ENCODE peak calls at places on chromosomes 2 and 18, in ten cellular contexts. B is H54; O is M059J; G is activated naive CD4-positive, alpha-beta T cell; F is endothelial cell; R is memory B cell; N is NCI-H446; S is foreskin fibroblast; V is MM.1S; A is aorta. W is an unnamed sample.

GRCh38 chr2:217852812-217853211 is 150.0 kb downstream of the TNS1 start:
- DNase-seq in B (no peak), O (no peak), G (no peak), F (no peak), R (no peak), N (no peak), S (no peak), V (no peak), A (peak; percentile 59), W (no peak)

GRCh38 chr2:150479075-150479915 is 8.2 kb downstream of the RND3 start:
- DNase-seq in B (no peak), O (peak; percentile 51), G (no peak), F (no peak), R (no peak), N (no peak), S (no peak), V (no peak), A (no peak), W (peak; percentile 71)

GRCh38 chr2:219500135-219500534 is 1.4 kb downstream of the GMPPA start:
- DNase-seq in B (no peak), O (peak; percentile 47), G (no peak), F (no peak), R (no peak), N (peak; percentile 19), S (no peak), V (no peak), A (no peak), W (no peak)

GRCh38 chr18:30970201-30970816 is 72.2 kb downstream of the DSC3 start:
- DNase-seq in B (no peak), O (peak; percentile 26), G (no peak), F (peak; percentile 9), R (no peak), N (peak; percentile 11), S (no peak), V (peak; percentile 27), A (no peak), W (peak; percentile 62)

GRCh38 chr2:151810506-151810905 is 17.7 kb downstream of the ARL5A start:
- DNase-seq in B (no peak), O (no peak), G (no peak), F (no peak), R (no peak), N (no peak), S (no peak), V (no peak), A (no peak), W (no peak)

GRCh38 chr2:188369365-188369764 is 77.7 kb downstream of the GULP1 start:
- DNase-seq in B (peak; percentile 23), O (peak; percentile 66), G (no peak), F (peak; percentile 35), R (no peak), N (peak; percentile 66), S (peak; percentile 39), V (peak; percentile 58), A (no peak), W (peak; percentile 49)

GRCh38 chr2:59425292-59425691 is 1128.2 kb downstream of the BCL11A start:
- DNase-seq in B (no peak), O (no peak), G (no peak), F (no peak), R (no peak), N (no peak), S (no peak), V (no peak), A (no peak), W (peak; percentile 67)

GRCh38 chr2:105100064-105100840 is 62.4 kb downstream of the MRPS9 start:
- DNase-seq in B (no peak), O (no peak), G (no peak), F (no peak), R (no peak), N (no peak), S (no peak), V (peak; percentile 85), A (no peak), W (no peak)

GRCh38 chr2:105143467-105144127 is 97.9 kb upstream of the GPR45 start:
- DNase-seq in B (peak; percentile 42), O (no peak), G (no peak), F (peak; percentile 22), R (no peak), N (no peak), S (no peak), V (peak; percentile 41), A (no peak), W (peak; percentile 16)

GRCh38 chr2:203673933-203674332 is 32.5 kb upstream of the CD28 start:
- DNase-seq in B (no peak), O (peak; percentile 57), G (no peak), F (no peak), R (no peak), N (no peak), S (peak; percentile 74), V (peak; percentile 96), A (no peak), W (no peak)

GRCh38 chr2:102147935-102148334 is 5.4 kb downstream of the IL1R1 start:
- DNase-seq in B (no peak), O (peak; percentile 40), G (no peak), F (no peak), R (no peak), N (no peak), S (no peak), V (no peak), A (no peak), W (peak; percentile 33)

GRCh38 chr2:240963065-240963375 is 35.4 kb upstream of the SNED1 start:
- DNase-seq in B (no peak), O (no peak), G (no peak), F (no peak), R (no peak), N (no peak), S (no peak), V (no peak), A (peak; percentile 68), W (no peak)

GRCh38 chr2:77746780-77747179 is 224.6 kb upstream of the LRRTM4 start:
- DNase-seq in B (no peak), O (no peak), G (no peak), F (no peak), R (no peak), N (no peak), S (no peak), V (no peak), A (no peak), W (no peak)

GRCh38 chr2:239152916-239153305 is 247.9 kb downstream of the HDAC4 start:
- DNase-seq in B (no peak), O (no peak), G (no peak), F (no peak), R (no peak), N (no peak), S (no peak), V (no peak), A (peak; percentile 20), W (no peak)

GRCh38 chr2:150532883-150533282 is 45.4 kb upstream of the RND3 start:
- DNase-seq in B (no peak), O (peak; percentile 73), G (no peak), F (no peak), R (no peak), N (no peak), S (no peak), V (no peak), A (no peak), W (peak; percentile 37)

GRCh38 chr2:100482741-100483140 is 12.5 kb downstream of the NMS start:
- DNase-seq in B (no peak), O (no peak), G (no peak), F (no peak), R (no peak), N (no peak), S (no peak), V (no peak), A (no peak), W (no peak)

GRCh38 chr2:135091681-135092080 is 39.6 kb downstream of the RAB3GAP1 start:
- DNase-seq in B (no peak), O (no peak), G (no peak), F (no peak), R (no peak), N (no peak), S (no peak), V (no peak), A (no peak), W (no peak)

GRCh38 chr2:218079943-218080913 is 11.2 kb downstream of the RUFY4 start:
- DNase-seq in B (no peak), O (no peak), G (no peak), F (no peak), R (no peak), N (no peak), S (no peak), V (no peak), A (no peak), W (no peak)

GRCh38 chr18:2958819-2959298 is 54.1 kb downstream of the LPIN2 start:
- DNase-seq in B (no peak), O (no peak), G (no peak), F (no peak), R (no peak), N (no peak), S (no peak), V (peak; percentile 31), A (no peak), W (no peak)

GRCh38 chr2:163735692-163736432 is at the start of gene FIGN:
- DNase-seq in B (peak; percentile 55), O (peak; percentile 84), G (no peak), F (peak; percentile 75), R (no peak), N (peak; percentile 87), S (peak; percentile 79), V (peak; percentile 59), A (peak; percentile 93), W (peak; percentile 89)

GRCh38 chr18:21682276-21683051 is 22.1 kb downstream of the ABHD3 start:
- DNase-seq in B (no peak), O (peak; percentile 73), G (no peak), F (no peak), R (peak; percentile 13), N (no peak), S (peak; percentile 65), V (peak; percentile 85), A (no peak), W (peak; percentile 80)

GRCh38 chr2:143574069-143574468 is 444.9 kb downstream of the ARHGAP15 start:
- DNase-seq in B (no peak), O (no peak), G (no peak), F (no peak), R (no peak), N (no peak), S (no peak), V (no peak), A (no peak), W (no peak)

GRCh38 chr2:217830061-217830460 is 172.7 kb downstream of the TNS1 start:
- DNase-seq in B (no peak), O (no peak), G (no peak), F (no peak), R (no peak), N (no peak), S (no peak), V (no peak), A (peak; percentile 60), W (no peak)

GRCh38 chr2:233793465-233794127 is 15.5 kb downstream of the MROH2A start:
- DNase-seq in B (no peak), O (peak; percentile 4), G (no peak), F (no peak), R (no peak), N (no peak), S (no peak), V (no peak), A (peak; percentile 51), W (no peak)